ENCODE peak calls at places on chromosome 5, in six cellular contexts. R, I, Q, L, M and F are unnamed samples.
A peak's percentile ranks its signal among the peaks of the same experiment; 100 is the strongest.

GRCh38 chr5:74643160-74643562 is 2.6 kb upstream of the ENC1 start:
- DNase-seq in Q (peak; percentile 95), R (no peak), M (no peak), L (peak; percentile 52), I (peak; percentile 84), F (no peak)

GRCh38 chr5:34488984-34489383 is 167.1 kb upstream of the RAI14 start:
- DNase-seq in L (no peak), I (no peak), Q (no peak), R (no peak), M (no peak), F (no peak)

GRCh38 chr5:68771221-68771620 is 322.6 kb upstream of the SLC30A5 start:
- DNase-seq in I (no peak), Q (no peak), L (no peak), R (peak; percentile 68), M (no peak), F (no peak)

GRCh38 chr5:153974131-153974812 is 64.4 kb downstream of the FAM114A2 start:
- DNase-seq in Q (peak; percentile 52), R (peak; percentile 67), L (no peak), I (peak; percentile 78), M (no peak), F (no peak)

GRCh38 chr5:68383888-68384310 is 168.3 kb downstream of the PIK3R1 start:
- DNase-seq in R (no peak), Q (no peak), L (no peak), I (no peak), M (no peak), F (no peak)

GRCh38 chr5:131379723-131380122 is 115.9 kb downstream of the CDC42SE2 start:
- DNase-seq in R (no peak), L (no peak), M (peak; percentile 43), I (no peak), Q (no peak), F (no peak)

GRCh38 chr5:38783011-38783551 is 62.7 kb upstream of the OSMR start:
- DNase-seq in L (no peak), Q (no peak), R (no peak), M (no peak), I (peak; percentile 93), F (peak; percentile 34)

GRCh38 chr5:171226096-171226495 is 83.0 kb upstream of the TLX3 start:
- DNase-seq in L (no peak), R (peak; percentile 11), Q (no peak), M (no peak), I (no peak), F (no peak)

GRCh38 chr5:93246093-93246855 is 334.7 kb downstream of the NR2F1-AS1 start:
- DNase-seq in M (no peak), R (peak; percentile 15), Q (no peak), L (no peak), I (peak; percentile 30), F (no peak)

GRCh38 chr5:33701251-33701650 is 190.5 kb downstream of the ADAMTS12 start:
- DNase-seq in Q (no peak), M (no peak), L (no peak), R (no peak), I (peak; percentile 45), F (no peak)

GRCh38 chr5:133888625-133888991 is 79.8 kb downstream of the C5orf15 start:
- DNase-seq in L (no peak), I (no peak), R (no peak), M (no peak), Q (no peak), F (no peak)

GRCh38 chr5:108642170-108642906 is 105.4 kb upstream of the FER start:
- DNase-seq in Q (peak; percentile 81), R (peak; percentile 63), L (peak; percentile 7), M (peak; percentile 29), I (peak; percentile 83), F (peak; percentile 41)

GRCh38 chr5:133612021-133612860 is at the start of gene FSTL4:
- DNase-seq in Q (no peak), R (peak; percentile 76), M (no peak), L (no peak), I (no peak), F (no peak)

GRCh38 chr5:113376640-113377039 is 58.1 kb downstream of the TSSK1B start:
- DNase-seq in L (no peak), M (no peak), Q (no peak), R (no peak), I (no peak), F (no peak)

GRCh38 chr5:538801-539468 is 14.7 kb upstream of the SLC9A3 start:
- DNase-seq in I (no peak), R (no peak), L (no peak), M (no peak), Q (no peak), F (no peak)

GRCh38 chr5:127012933-127013332 is 17.4 kb downstream of the MARCHF3 start:
- DNase-seq in I (peak; percentile 51), R (no peak), L (no peak), M (no peak), Q (no peak), F (no peak)

GRCh38 chr5:435156-435790 is 7.7 kb upstream of the EXOC3 start:
- DNase-seq in R (no peak), Q (no peak), I (no peak), L (no peak), M (no peak), F (no peak)

GRCh38 chr5:174374206-174374605 is 328.7 kb downstream of the NSG2 start:
- DNase-seq in I (no peak), R (peak; percentile 1), L (no peak), Q (no peak), M (no peak), F (no peak)

GRCh38 chr5:149667084-149667826 is 62.9 kb upstream of the PPARGC1B start:
- DNase-seq in I (peak; percentile 28), R (no peak), L (no peak), M (no peak), Q (peak; percentile 20), F (no peak)

GRCh38 chr5:181215997-181216982 is 6.8 kb upstream of the TRIM41 start:
- DNase-seq in M (no peak), L (no peak), I (no peak), Q (no peak), R (peak; percentile 51), F (no peak)

GRCh38 chr5:179267071-179267670 is 78.1 kb downstream of the ADAMTS2 start:
- DNase-seq in R (no peak), M (no peak), I (no peak), L (no peak), Q (no peak), F (no peak)